ENCODE peak calls at places on chromosomes 13 and 19, in six cellular contexts. Q, B, O, L, I and W are unnamed samples.

GRCh38 chr19:56880592-56881190 is 40.2 kb upstream of the PEG3 start:
- DNase-seq in Q (no peak), B (no peak), O (no peak), L (no peak), I (no peak), W (no peak)

GRCh38 chr19:43711751-43712355 is 4.0 kb upstream of the IRGC start:
- DNase-seq in Q (no peak), B (no peak), O (no peak), L (no peak), I (no peak), W (no peak)

GRCh38 chr13:77533875-77534788 is 1.4 kb upstream of the SCEL start:
- DNase-seq in Q (no peak), B (no peak), O (no peak), L (no peak), I (no peak), W (no peak)

GRCh38 chr19:7482584-7483439 is 6.0 kb downstream of the PEX11G start:
- DNase-seq in Q (no peak), B (peak), O (no peak), L (no peak), I (peak), W (no peak)

GRCh38 chr19:16117594-16118033 is 5.9 kb downstream of the RAB8A start:
- DNase-seq in Q (no peak), B (no peak), O (no peak), L (no peak), I (peak), W (no peak)

GRCh38 chr19:612941-613340 is 20.4 kb downstream of the POLRMT start:
- DNase-seq in Q (no peak), B (no peak), O (no peak), L (no peak), I (no peak), W (no peak)

GRCh38 chr19:13796301-13797057 is 1.2 kb downstream of the ZSWIM4 start:
- DNase-seq in Q (peak), B (peak), O (peak), L (peak), I (peak), W (peak)

GRCh38 chr19:11256189-11256588 is 6.1 kb downstream of the DOCK6 start:
- DNase-seq in Q (no peak), B (peak), O (no peak), L (no peak), I (peak), W (no peak)

GRCh38 chr13:77416666-77417212 is 89.8 kb upstream of the MYCBP2 start:
- DNase-seq in Q (no peak), B (no peak), O (no peak), L (no peak), I (no peak), W (no peak)

GRCh38 chr13:65293530-65294198 is 1936.5 kb downstream of the PCDH9 start:
- DNase-seq in Q (no peak), B (no peak), O (no peak), L (no peak), I (no peak), W (no peak)

GRCh38 chr13:49567501-49567900 is 17.9 kb downstream of the RCBTB1 start:
- DNase-seq in Q (no peak), B (no peak), O (no peak), L (no peak), I (no peak), W (no peak)

GRCh38 chr13:113786262-113786841 is 27.3 kb downstream of the TMEM255B start:
- DNase-seq in Q (no peak), B (peak), O (no peak), L (no peak), I (no peak), W (no peak)

GRCh38 chr13:21849323-21849722 is 178.4 kb downstream of the FGF9 start:
- DNase-seq in Q (no peak), B (peak), O (no peak), L (peak), I (no peak), W (no peak)

GRCh38 chr13:111177081-111177711 is 62.1 kb downstream of the ARHGEF7 start:
- DNase-seq in Q (peak), B (peak), O (peak), L (peak), I (peak), W (peak)

GRCh38 chr19:33064117-33064777 is 441 bp downstream of the RHPN2 start:
- DNase-seq in Q (no peak), B (no peak), O (no peak), L (no peak), I (peak), W (no peak)

GRCh38 chr19:13212759-13213330 is 62.6 kb downstream of the IER2 start:
- DNase-seq in Q (no peak), B (peak), O (peak), L (peak), I (peak), W (no peak)

GRCh38 chr13:77299587-77299986 is 27.3 kb downstream of the MYCBP2 start:
- DNase-seq in Q (no peak), B (no peak), O (no peak), L (peak), I (no peak), W (no peak)

GRCh38 chr13:91154954-91155353 is 192.5 kb upstream of the MIR17HG start:
- DNase-seq in Q (no peak), B (no peak), O (no peak), L (no peak), I (no peak), W (no peak)

GRCh38 chr13:25821761-25822160 is 230.1 kb downstream of the SHISA2 start:
- DNase-seq in Q (no peak), B (no peak), O (no peak), L (no peak), I (no peak), W (no peak)

GRCh38 chr19:1396019-1396767 is 5.1 kb downstream of the GAMT start:
- DNase-seq in Q (no peak), B (no peak), O (no peak), L (no peak), I (peak), W (peak)

GRCh38 chr13:36685912-36686311 is 12.1 kb downstream of the SERTM1 start:
- DNase-seq in Q (no peak), B (no peak), O (peak), L (no peak), I (no peak), W (no peak)

GRCh38 chr13:70835349-70835748 is 727.1 kb upstream of the KLHL1 start:
- DNase-seq in Q (no peak), B (no peak), O (no peak), L (no peak), I (no peak), W (no peak)

GRCh38 chr19:30551271-30551670 is 179.1 kb downstream of the ZNF536 start:
- DNase-seq in Q (no peak), B (no peak), O (no peak), L (no peak), I (no peak), W (no peak)

GRCh38 chr13:105991131-105991530 is 544.3 kb downstream of the EFNB2 start:
- DNase-seq in Q (no peak), B (no peak), O (no peak), L (no peak), I (no peak), W (no peak)

GRCh38 chr19:18252370-18252717 is 21.9 kb downstream of the IQCN start:
- DNase-seq in Q (no peak), B (no peak), O (no peak), L (no peak), I (no peak), W (no peak)

GRCh38 chr19:32351807-32352630 is 6.6 kb downstream of the ZNF507 start:
- DNase-seq in Q (no peak), B (peak), O (no peak), L (peak), I (no peak), W (no peak)

GRCh38 chr13:103542648-103543047 is 476.4 kb upstream of the SLC10A2 start:
- DNase-seq in Q (no peak), B (no peak), O (no peak), L (no peak), I (no peak), W (no peak)

GRCh38 chr13:54433511-54434206 is 1405.0 kb downstream of the OLFM4 start:
- DNase-seq in Q (no peak), B (no peak), O (no peak), L (no peak), I (no peak), W (no peak)

GRCh38 chr19:16366433-16367268 is 42.0 kb downstream of the KLF2 start:
- DNase-seq in Q (no peak), B (no peak), O (no peak), L (no peak), I (peak), W (peak)

GRCh38 chr19:46429999-46430398 is 1.3 kb upstream of the PNMA8C start:
- DNase-seq in Q (no peak), B (no peak), O (no peak), L (no peak), I (no peak), W (no peak)

GRCh38 chr19:46428278-46429141 is at the start of gene PNMA8C:
- DNase-seq in Q (peak), B (peak), O (peak), L (peak), I (peak), W (peak)

GRCh38 chr19:46426035-46426505 is 2.7 kb downstream of the PNMA8C start:
- DNase-seq in Q (no peak), B (no peak), O (no peak), L (no peak), I (no peak), W (no peak)

GRCh38 chr19:46427518-46427917 is 1.2 kb downstream of the PNMA8C start:
- DNase-seq in Q (no peak), B (no peak), O (no peak), L (no peak), I (no peak), W (no peak)

GRCh38 chr19:46426506-46427162 is 2.1 kb downstream of the PNMA8C start:
- DNase-seq in Q (peak), B (peak), O (peak), L (no peak), I (peak), W (peak)
- H3K4me3 ChIP-seq in Q (peak), B (peak), O (peak), L (no peak), I (peak), W (peak)

GRCh38 chr19:8525401-8525684 is 11.4 kb upstream of the ZNF414 start:
- DNase-seq in Q (no peak), B (no peak), O (no peak), L (no peak), I (no peak), W (no peak)
- H3K4me3 ChIP-seq in Q (no peak), B (peak), O (peak), L (peak), I (peak), W (peak)

GRCh38 chr19:58262922-58263296 is 15.8 kb upstream of the ZNF8 start:
- DNase-seq in Q (no peak), B (no peak), O (no peak), L (no peak), I (no peak), W (no peak)
- H3K4me3 ChIP-seq in Q (no peak), B (no peak), O (no peak), L (no peak), I (no peak), W (peak)

GRCh38 chr19:35742121-35742724 is at the start of gene IGFLR1:
- DNase-seq in Q (no peak), B (no peak), O (no peak), L (no peak), I (no peak), W (no peak)
- H3K4me3 ChIP-seq in Q (peak), B (no peak), O (no peak), L (no peak), I (no peak), W (no peak)

GRCh38 chr19:48480151-48480475 is 10.9 kb downstream of the CYTH2 start:
- DNase-seq in Q (peak), B (no peak), O (peak), L (no peak), I (peak), W (peak)
- H3K4me3 ChIP-seq in Q (peak), B (peak), O (peak), L (no peak), I (peak), W (peak)

GRCh38 chr19:50416034-50416814 is 2.5 kb upstream of the SPIB start:
- DNase-seq in Q (no peak), B (no peak), O (no peak), L (no peak), I (peak), W (no peak)
- H3K4me3 ChIP-seq in Q (no peak), B (no peak), O (no peak), L (no peak), I (no peak), W (no peak)